ENCODE peak calls at places on chromosomes 11 and 22, in five cellular contexts. J, K, Y, M and D are unnamed samples.

GRCh38 chr11:1395773-1396374 is 6.1 kb downstream of the BRSK2 start:
- DNase-seq in K (no peak), M (no peak), J (no peak), Y (no peak), D (no peak)

GRCh38 chr22:41030891-41031290 is 61.5 kb upstream of the EP300 start:
- DNase-seq in Y (no peak), M (no peak), J (no peak), K (no peak), D (no peak)

GRCh38 chr22:36343070-36343719 is 44.6 kb downstream of the MYH9 start:
- DNase-seq in K (no peak), J (no peak), M (no peak), Y (no peak), D (no peak)

GRCh38 chr22:44020981-44021380 is 3.1 kb upstream of the PARVB start:
- DNase-seq in M (no peak), J (no peak), Y (peak; percentile 17), K (no peak), D (no peak)

GRCh38 chr22:43345761-43346261 is 2.6 kb upstream of the SCUBE1 start:
- DNase-seq in M (no peak), K (peak; percentile 41), J (no peak), Y (no peak), D (no peak)

GRCh38 chr11:96279421-96280290 is 63.3 kb downstream of the MAML2 start:
- DNase-seq in Y (no peak), J (peak; percentile 84), M (no peak), K (no peak), D (no peak)

GRCh38 chr22:22155607-22156006 is 89.0 kb upstream of the VPREB1 start:
- DNase-seq in K (no peak), M (no peak), J (no peak), Y (no peak), D (no peak)

GRCh38 chr22:42994917-42995562 is 19.9 kb downstream of the PACSIN2 start:
- DNase-seq in K (no peak), J (peak; percentile 94), Y (peak; percentile 65), M (peak; percentile 87), D (peak; percentile 81)

GRCh38 chr11:12294613-12295012 is 82.8 kb upstream of the PARVA start:
- DNase-seq in K (no peak), M (no peak), Y (no peak), J (no peak), D (no peak)

GRCh38 chr11:72222106-72222891 is 2.3 kb upstream of the INPPL1 start:
- DNase-seq in Y (no peak), M (no peak), K (peak; percentile 72), J (no peak), D (no peak)
- H3K4me3 ChIP-seq in Y (peak overlapping the region; percentile 81), M (peak overlapping the region; percentile 88), K (peak overlapping the region; percentile 82), J (peak overlapping the region; percentile 97), D (peak overlapping the region; percentile 94)

GRCh38 chr11:126990716-126991480 is 9.7 kb downstream of the KIRREL3 start:
- DNase-seq in Y (no peak), M (no peak), J (no peak), K (no peak), D (no peak)

GRCh38 chr11:126989942-126990715 is 10.4 kb downstream of the KIRREL3 start:
- DNase-seq in J (peak; percentile 77), K (peak; percentile 87), Y (peak; percentile 73), M (peak; percentile 84), D (peak; percentile 85)

GRCh38 chr11:126992804-126993111 is 7.8 kb downstream of the KIRREL3 start:
- DNase-seq in K (no peak), M (no peak), Y (no peak), J (peak; percentile 17), D (no peak)

GRCh38 chr11:126992065-126992803 is 8.3 kb downstream of the KIRREL3 start:
- DNase-seq in K (no peak), Y (no peak), M (no peak), J (peak; percentile 81), D (no peak)

GRCh38 chr11:126991596-126991995 is 9.0 kb downstream of the KIRREL3 start:
- DNase-seq in Y (no peak), M (no peak), J (peak; percentile 17), K (no peak), D (no peak)
- H3K4me3 ChIP-seq in Y (no peak overlapping the region), M (no peak overlapping the region), J (no peak overlapping the region), K (no peak overlapping the region), D (no peak overlapping the region)

GRCh38 chr11:267491-267994 is 10.7 kb upstream of the NLRP6 start:
- DNase-seq in M (no peak), K (peak; percentile 91), J (peak; percentile 41), Y (peak; percentile 86), D (peak; percentile 86)
- H3K4me3 ChIP-seq in M (no peak overlapping the region), K (peak overlapping the region; percentile 43), J (peak overlapping the region; percentile 58), Y (peak overlapping the region; percentile 47), D (no peak overlapping the region)

GRCh38 chr11:92225206-92225562 is 566 bp downstream of the FAT3 start:
- DNase-seq in K (no peak), J (no peak), Y (no peak), M (peak; percentile 17), D (peak; percentile 69)
- H3K4me3 ChIP-seq in K (no peak overlapping the region), J (no peak overlapping the region), Y (peak overlapping the region; percentile 52), M (peak overlapping the region; percentile 57), D (no peak overlapping the region)

GRCh38 chr22:29003975-29004646 is 57.5 kb downstream of the C22orf31 start:
- DNase-seq in Y (peak; percentile 65), K (no peak), M (no peak), J (peak; percentile 25), D (no peak)
- H3K4me3 ChIP-seq in Y (no peak overlapping the region), K (no peak overlapping the region), M (no peak overlapping the region), J (no peak overlapping the region), D (no peak overlapping the region)

DNA sequence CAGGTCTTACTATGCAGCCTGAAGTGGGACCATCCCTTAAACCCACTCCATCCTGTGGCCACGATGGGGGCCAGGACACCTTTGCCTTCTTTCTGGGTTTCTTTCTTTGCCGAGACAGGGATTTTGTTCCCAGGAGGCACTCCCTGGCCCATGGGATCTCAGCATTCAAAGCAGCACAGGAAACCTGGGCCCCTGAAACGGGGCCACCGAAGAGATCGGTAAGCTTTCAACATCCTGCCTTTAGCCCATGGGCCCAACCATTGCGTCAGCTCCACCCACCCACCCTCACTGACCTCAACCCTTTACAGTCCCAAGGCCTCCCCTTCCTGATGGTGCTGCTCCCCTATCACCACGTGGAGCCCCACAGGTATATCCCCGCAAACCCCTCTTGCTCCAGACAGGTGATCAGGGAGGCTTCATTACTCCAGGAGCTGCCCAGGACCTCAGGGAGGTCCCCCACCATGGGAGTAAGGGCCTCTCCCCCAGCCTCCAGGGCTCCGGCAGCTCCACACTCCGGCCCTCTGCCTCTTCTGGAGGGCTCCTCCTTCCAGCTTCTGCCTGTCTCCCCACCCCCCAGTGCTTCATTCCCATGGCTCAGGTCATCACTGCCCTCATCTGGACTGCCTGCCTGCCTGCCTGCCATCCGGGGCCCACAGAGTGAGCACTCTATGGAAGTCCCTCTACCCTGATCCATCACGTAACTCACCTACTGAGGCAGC is 42.0 kb upstream of the TUB start:
- DNase-seq in K (peak; percentile 40), Y (no peak), M (no peak), J (no peak), D (peak; percentile 32)
- H3K4me3 ChIP-seq in K (no peak overlapping the region), Y (no peak overlapping the region), M (no peak overlapping the region), J (no peak overlapping the region), D (no peak overlapping the region)

GRCh38 chr11:63511349-63511748 is 5.5 kb downstream of the LGALS12 start:
- DNase-seq in M (no peak), K (no peak), Y (no peak), J (no peak), D (no peak)
- H3K4me3 ChIP-seq in M (no peak overlapping the region), K (no peak overlapping the region), Y (no peak overlapping the region), J (no peak overlapping the region), D (no peak overlapping the region)